ENCODE peak calls at places on chromosomes 3 and 15, in five cellular contexts. One of them, this sample, is unnamed.
A peak's percentile ranks its signal among the peaks of the same experiment; 100 is the strongest.

GRCh38 chr3:169790687-169791429 is 17.7 kb downstream of the MYNN start:
- DNase-seq in stimulated activated CD4-positive, alpha-beta T cell treated with anti-CD3 and anti-CD28 coated beads, TNF-alpha, amount 100 ng/mL, for 1 hour: no peak
- DNase-seq in stimulated activated naive CD8-positive, alpha-beta T cell treated with anti-CD3 and anti-CD28 coated beads, Interleukin-15, Interleukin-2, amounts not matched to agents 100 U/mL and 50 U/mL, for 24 hours: no peak
- DNase-seq in Daoy: peak; percentile 3
- DNase-seq in activated naive CD4-positive, alpha-beta T cell: no peak
- DNase-seq in this sample: no peak

GRCh38 chr3:136678981-136679380 is 73.2 kb downstream of the STAG1 start:
- DNase-seq in stimulated activated naive CD8-positive, alpha-beta T cell treated with anti-CD3 and anti-CD28 coated beads, Interleukin-15, Interleukin-2, amounts not matched to agents 100 U/mL and 50 U/mL, for 24 hours: no peak
- DNase-seq in Daoy: no peak
- DNase-seq in stimulated activated CD4-positive, alpha-beta T cell treated with anti-CD3 and anti-CD28 coated beads, TNF-alpha, amount 100 ng/mL, for 1 hour: no peak
- DNase-seq in activated naive CD4-positive, alpha-beta T cell: no peak
- DNase-seq in this sample: peak; percentile 52

GRCh38 chr15:58865420-58865880 is 68.0 kb downstream of the SLTM start:
- DNase-seq in stimulated activated naive CD8-positive, alpha-beta T cell treated with anti-CD3 and anti-CD28 coated beads, Interleukin-15, Interleukin-2, amounts not matched to agents 100 U/mL and 50 U/mL, for 24 hours: no peak
- DNase-seq in stimulated activated CD4-positive, alpha-beta T cell treated with anti-CD3 and anti-CD28 coated beads, TNF-alpha, amount 100 ng/mL, for 1 hour: no peak
- DNase-seq in Daoy: no peak
- DNase-seq in activated naive CD4-positive, alpha-beta T cell: no peak
- DNase-seq in this sample: no peak

GRCh38 chr3:51675201-51675611 is 4.2 kb downstream of the TEX264 start:
- DNase-seq in activated naive CD4-positive, alpha-beta T cell: no peak
- DNase-seq in stimulated activated CD4-positive, alpha-beta T cell treated with anti-CD3 and anti-CD28 coated beads, TNF-alpha, amount 100 ng/mL, for 1 hour: no peak
- DNase-seq in stimulated activated naive CD8-positive, alpha-beta T cell treated with anti-CD3 and anti-CD28 coated beads, Interleukin-15, Interleukin-2, amounts not matched to agents 100 U/mL and 50 U/mL, for 24 hours: peak; percentile 34
- DNase-seq in Daoy: peak; percentile 28
- DNase-seq in this sample: peak; percentile 66

GRCh38 chr3:195113074-195113473 is 157.9 kb downstream of the XXYLT1 start:
- DNase-seq in Daoy: no peak
- DNase-seq in stimulated activated CD4-positive, alpha-beta T cell treated with anti-CD3 and anti-CD28 coated beads, TNF-alpha, amount 100 ng/mL, for 1 hour: no peak
- DNase-seq in stimulated activated naive CD8-positive, alpha-beta T cell treated with anti-CD3 and anti-CD28 coated beads, Interleukin-15, Interleukin-2, amounts not matched to agents 100 U/mL and 50 U/mL, for 24 hours: no peak
- DNase-seq in activated naive CD4-positive, alpha-beta T cell: no peak
- DNase-seq in this sample: no peak

GRCh38 chr3:77906102-77906709 is 866.3 kb downstream of the ROBO2 start:
- DNase-seq in stimulated activated CD4-positive, alpha-beta T cell treated with anti-CD3 and anti-CD28 coated beads, TNF-alpha, amount 100 ng/mL, for 1 hour: no peak
- DNase-seq in stimulated activated naive CD8-positive, alpha-beta T cell treated with anti-CD3 and anti-CD28 coated beads, Interleukin-15, Interleukin-2, amounts not matched to agents 100 U/mL and 50 U/mL, for 24 hours: no peak
- DNase-seq in Daoy: no peak
- DNase-seq in activated naive CD4-positive, alpha-beta T cell: no peak
- DNase-seq in this sample: no peak

GRCh38 chr3:100041328-100041749 is 73.0 kb downstream of the FILIP1L start:
- DNase-seq in stimulated activated CD4-positive, alpha-beta T cell treated with anti-CD3 and anti-CD28 coated beads, TNF-alpha, amount 100 ng/mL, for 1 hour: no peak
- DNase-seq in stimulated activated naive CD8-positive, alpha-beta T cell treated with anti-CD3 and anti-CD28 coated beads, Interleukin-15, Interleukin-2, amounts not matched to agents 100 U/mL and 50 U/mL, for 24 hours: no peak
- DNase-seq in activated naive CD4-positive, alpha-beta T cell: no peak
- DNase-seq in Daoy: peak; percentile 74
- DNase-seq in this sample: peak; percentile 88

GRCh38 chr15:37040072-37040742 is 60.1 kb downstream of the MEIS2 start:
- DNase-seq in activated naive CD4-positive, alpha-beta T cell: no peak
- DNase-seq in stimulated activated CD4-positive, alpha-beta T cell treated with anti-CD3 and anti-CD28 coated beads, TNF-alpha, amount 100 ng/mL, for 1 hour: no peak
- DNase-seq in Daoy: no peak
- DNase-seq in stimulated activated naive CD8-positive, alpha-beta T cell treated with anti-CD3 and anti-CD28 coated beads, Interleukin-15, Interleukin-2, amounts not matched to agents 100 U/mL and 50 U/mL, for 24 hours: no peak
- DNase-seq in this sample: no peak

GRCh38 chr3:23601020-23601822 is 204.5 kb upstream of the UBE2E1 start:
- DNase-seq in Daoy: peak; percentile 13
- DNase-seq in stimulated activated CD4-positive, alpha-beta T cell treated with anti-CD3 and anti-CD28 coated beads, TNF-alpha, amount 100 ng/mL, for 1 hour: no peak
- DNase-seq in stimulated activated naive CD8-positive, alpha-beta T cell treated with anti-CD3 and anti-CD28 coated beads, Interleukin-15, Interleukin-2, amounts not matched to agents 100 U/mL and 50 U/mL, for 24 hours: no peak
- DNase-seq in activated naive CD4-positive, alpha-beta T cell: no peak
- DNase-seq in this sample: peak; percentile 43

GRCh38 chr15:49864251-49864650 is 243.4 kb downstream of the DTWD1 start:
- DNase-seq in stimulated activated CD4-positive, alpha-beta T cell treated with anti-CD3 and anti-CD28 coated beads, TNF-alpha, amount 100 ng/mL, for 1 hour: no peak
- DNase-seq in activated naive CD4-positive, alpha-beta T cell: no peak
- DNase-seq in stimulated activated naive CD8-positive, alpha-beta T cell treated with anti-CD3 and anti-CD28 coated beads, Interleukin-15, Interleukin-2, amounts not matched to agents 100 U/mL and 50 U/mL, for 24 hours: no peak
- DNase-seq in Daoy: no peak
- DNase-seq in this sample: no peak

GRCh38 chr15:38260077-38260476 is 7.4 kb downstream of the SPRED1 start:
- DNase-seq in stimulated activated naive CD8-positive, alpha-beta T cell treated with anti-CD3 and anti-CD28 coated beads, Interleukin-15, Interleukin-2, amounts not matched to agents 100 U/mL and 50 U/mL, for 24 hours: no peak
- DNase-seq in Daoy: no peak
- DNase-seq in activated naive CD4-positive, alpha-beta T cell: no peak
- DNase-seq in stimulated activated CD4-positive, alpha-beta T cell treated with anti-CD3 and anti-CD28 coated beads, TNF-alpha, amount 100 ng/mL, for 1 hour: no peak
- DNase-seq in this sample: no peak

GRCh38 chr15:32721594-32721993 is 3.8 kb downstream of the GREM1 start:
- DNase-seq in stimulated activated CD4-positive, alpha-beta T cell treated with anti-CD3 and anti-CD28 coated beads, TNF-alpha, amount 100 ng/mL, for 1 hour: no peak
- DNase-seq in stimulated activated naive CD8-positive, alpha-beta T cell treated with anti-CD3 and anti-CD28 coated beads, Interleukin-15, Interleukin-2, amounts not matched to agents 100 U/mL and 50 U/mL, for 24 hours: no peak
- DNase-seq in Daoy: no peak
- DNase-seq in activated naive CD4-positive, alpha-beta T cell: no peak
- DNase-seq in this sample: no peak

GRCh38 chr3:141331370-141332318 is 36.7 kb upstream of the ZBTB38 start:
- DNase-seq in activated naive CD4-positive, alpha-beta T cell: no peak
- DNase-seq in Daoy: peak; percentile 98
- DNase-seq in stimulated activated CD4-positive, alpha-beta T cell treated with anti-CD3 and anti-CD28 coated beads, TNF-alpha, amount 100 ng/mL, for 1 hour: no peak
- DNase-seq in stimulated activated naive CD8-positive, alpha-beta T cell treated with anti-CD3 and anti-CD28 coated beads, Interleukin-15, Interleukin-2, amounts not matched to agents 100 U/mL and 50 U/mL, for 24 hours: no peak
- DNase-seq in this sample: peak; percentile 87

GRCh38 chr15:36053746-36054145 is 507.8 kb upstream of the DPH6 start:
- DNase-seq in stimulated activated CD4-positive, alpha-beta T cell treated with anti-CD3 and anti-CD28 coated beads, TNF-alpha, amount 100 ng/mL, for 1 hour: no peak
- DNase-seq in Daoy: no peak
- DNase-seq in stimulated activated naive CD8-positive, alpha-beta T cell treated with anti-CD3 and anti-CD28 coated beads, Interleukin-15, Interleukin-2, amounts not matched to agents 100 U/mL and 50 U/mL, for 24 hours: no peak
- DNase-seq in activated naive CD4-positive, alpha-beta T cell: no peak
- DNase-seq in this sample: no peak

GRCh38 chr3:55511895-55512585 is 24.9 kb upstream of the WNT5A start:
- DNase-seq in stimulated activated naive CD8-positive, alpha-beta T cell treated with anti-CD3 and anti-CD28 coated beads, Interleukin-15, Interleukin-2, amounts not matched to agents 100 U/mL and 50 U/mL, for 24 hours: no peak
- DNase-seq in stimulated activated CD4-positive, alpha-beta T cell treated with anti-CD3 and anti-CD28 coated beads, TNF-alpha, amount 100 ng/mL, for 1 hour: no peak
- DNase-seq in Daoy: no peak
- DNase-seq in activated naive CD4-positive, alpha-beta T cell: no peak
- DNase-seq in this sample: peak; percentile 86

GRCh38 chr3:197327701-197328100 is 29.3 kb upstream of the DLG1 start:
- DNase-seq in stimulated activated naive CD8-positive, alpha-beta T cell treated with anti-CD3 and anti-CD28 coated beads, Interleukin-15, Interleukin-2, amounts not matched to agents 100 U/mL and 50 U/mL, for 24 hours: no peak
- DNase-seq in stimulated activated CD4-positive, alpha-beta T cell treated with anti-CD3 and anti-CD28 coated beads, TNF-alpha, amount 100 ng/mL, for 1 hour: no peak
- DNase-seq in Daoy: no peak
- DNase-seq in activated naive CD4-positive, alpha-beta T cell: no peak
- DNase-seq in this sample: no peak

GRCh38 chr3:197547618-197548017 is 8.2 kb downstream of the BDH1 start:
- DNase-seq in stimulated activated CD4-positive, alpha-beta T cell treated with anti-CD3 and anti-CD28 coated beads, TNF-alpha, amount 100 ng/mL, for 1 hour: no peak
- DNase-seq in Daoy: no peak
- DNase-seq in stimulated activated naive CD8-positive, alpha-beta T cell treated with anti-CD3 and anti-CD28 coated beads, Interleukin-15, Interleukin-2, amounts not matched to agents 100 U/mL and 50 U/mL, for 24 hours: no peak
- DNase-seq in activated naive CD4-positive, alpha-beta T cell: no peak
- DNase-seq in this sample: no peak

GRCh38 chr3:69084326-69084667 is 440 bp upstream of the ARL6IP5 start:
- DNase-seq in Daoy: peak; percentile 71
- DNase-seq in activated naive CD4-positive, alpha-beta T cell: no peak
- DNase-seq in stimulated activated CD4-positive, alpha-beta T cell treated with anti-CD3 and anti-CD28 coated beads, TNF-alpha, amount 100 ng/mL, for 1 hour: no peak
- DNase-seq in stimulated activated naive CD8-positive, alpha-beta T cell treated with anti-CD3 and anti-CD28 coated beads, Interleukin-15, Interleukin-2, amounts not matched to agents 100 U/mL and 50 U/mL, for 24 hours: no peak
- DNase-seq in this sample: peak; percentile 87

GRCh38 chr3:74844428-74844827 is 230.0 kb upstream of the CNTN3 start:
- DNase-seq in stimulated activated naive CD8-positive, alpha-beta T cell treated with anti-CD3 and anti-CD28 coated beads, Interleukin-15, Interleukin-2, amounts not matched to agents 100 U/mL and 50 U/mL, for 24 hours: no peak
- DNase-seq in stimulated activated CD4-positive, alpha-beta T cell treated with anti-CD3 and anti-CD28 coated beads, TNF-alpha, amount 100 ng/mL, for 1 hour: no peak
- DNase-seq in Daoy: no peak
- DNase-seq in activated naive CD4-positive, alpha-beta T cell: no peak
- DNase-seq in this sample: no peak

GRCh38 chr3:17678116-17678741 is 64.2 kb downstream of the TBC1D5 start:
- DNase-seq in Daoy: peak; percentile 12
- DNase-seq in stimulated activated naive CD8-positive, alpha-beta T cell treated with anti-CD3 and anti-CD28 coated beads, Interleukin-15, Interleukin-2, amounts not matched to agents 100 U/mL and 50 U/mL, for 24 hours: no peak
- DNase-seq in activated naive CD4-positive, alpha-beta T cell: no peak
- DNase-seq in stimulated activated CD4-positive, alpha-beta T cell treated with anti-CD3 and anti-CD28 coated beads, TNF-alpha, amount 100 ng/mL, for 1 hour: no peak
- DNase-seq in this sample: peak; percentile 21

GRCh38 chr3:9216736-9217135 is 32.7 kb downstream of the SRGAP3 start:
- DNase-seq in Daoy: no peak
- DNase-seq in activated naive CD4-positive, alpha-beta T cell: no peak
- DNase-seq in stimulated activated CD4-positive, alpha-beta T cell treated with anti-CD3 and anti-CD28 coated beads, TNF-alpha, amount 100 ng/mL, for 1 hour: no peak
- DNase-seq in stimulated activated naive CD8-positive, alpha-beta T cell treated with anti-CD3 and anti-CD28 coated beads, Interleukin-15, Interleukin-2, amounts not matched to agents 100 U/mL and 50 U/mL, for 24 hours: no peak
- DNase-seq in this sample: no peak

GRCh38 chr3:38086496-38086895 is 47.5 kb downstream of the DLEC1 start:
- DNase-seq in stimulated activated CD4-positive, alpha-beta T cell treated with anti-CD3 and anti-CD28 coated beads, TNF-alpha, amount 100 ng/mL, for 1 hour: no peak
- DNase-seq in activated naive CD4-positive, alpha-beta T cell: no peak
- DNase-seq in Daoy: no peak
- DNase-seq in stimulated activated naive CD8-positive, alpha-beta T cell treated with anti-CD3 and anti-CD28 coated beads, Interleukin-15, Interleukin-2, amounts not matched to agents 100 U/mL and 50 U/mL, for 24 hours: no peak
- DNase-seq in this sample: no peak

GRCh38 chr15:79977431-79977940 is 6.5 kb upstream of the BCL2A1 start:
- DNase-seq in activated naive CD4-positive, alpha-beta T cell: no peak
- DNase-seq in stimulated activated CD4-positive, alpha-beta T cell treated with anti-CD3 and anti-CD28 coated beads, TNF-alpha, amount 100 ng/mL, for 1 hour: no peak
- DNase-seq in stimulated activated naive CD8-positive, alpha-beta T cell treated with anti-CD3 and anti-CD28 coated beads, Interleukin-15, Interleukin-2, amounts not matched to agents 100 U/mL and 50 U/mL, for 24 hours: no peak
- DNase-seq in Daoy: no peak
- DNase-seq in this sample: no peak

GRCh38 chr15:88635343-88635742 is 3.5 kb upstream of the ISG20 start:
- DNase-seq in stimulated activated naive CD8-positive, alpha-beta T cell treated with anti-CD3 and anti-CD28 coated beads, Interleukin-15, Interleukin-2, amounts not matched to agents 100 U/mL and 50 U/mL, for 24 hours: no peak
- DNase-seq in Daoy: no peak
- DNase-seq in activated naive CD4-positive, alpha-beta T cell: no peak
- DNase-seq in stimulated activated CD4-positive, alpha-beta T cell treated with anti-CD3 and anti-CD28 coated beads, TNF-alpha, amount 100 ng/mL, for 1 hour: no peak
- DNase-seq in this sample: peak; percentile 31

GRCh38 chr3:10115326-10116137 is at the start of gene BRK1:
- DNase-seq in stimulated activated CD4-positive, alpha-beta T cell treated with anti-CD3 and anti-CD28 coated beads, TNF-alpha, amount 100 ng/mL, for 1 hour: peak; percentile 83
- DNase-seq in activated naive CD4-positive, alpha-beta T cell: peak; percentile 84
- DNase-seq in Daoy: peak; percentile 96
- DNase-seq in stimulated activated naive CD8-positive, alpha-beta T cell treated with anti-CD3 and anti-CD28 coated beads, Interleukin-15, Interleukin-2, amounts not matched to agents 100 U/mL and 50 U/mL, for 24 hours: peak; percentile 94
- DNase-seq in this sample: peak; percentile 99

GRCh38 chr3:117435481-117435880 is 725.9 kb downstream of the TUSC7 start:
- DNase-seq in stimulated activated naive CD8-positive, alpha-beta T cell treated with anti-CD3 and anti-CD28 coated beads, Interleukin-15, Interleukin-2, amounts not matched to agents 100 U/mL and 50 U/mL, for 24 hours: no peak
- DNase-seq in Daoy: no peak
- DNase-seq in stimulated activated CD4-positive, alpha-beta T cell treated with anti-CD3 and anti-CD28 coated beads, TNF-alpha, amount 100 ng/mL, for 1 hour: no peak
- DNase-seq in activated naive CD4-positive, alpha-beta T cell: no peak
- DNase-seq in this sample: no peak

GRCh38 chr3:114496874-114497273 is 203.0 kb downstream of the TIGIT start:
- DNase-seq in Daoy: peak; percentile 35
- DNase-seq in activated naive CD4-positive, alpha-beta T cell: no peak
- DNase-seq in stimulated activated CD4-positive, alpha-beta T cell treated with anti-CD3 and anti-CD28 coated beads, TNF-alpha, amount 100 ng/mL, for 1 hour: no peak
- DNase-seq in stimulated activated naive CD8-positive, alpha-beta T cell treated with anti-CD3 and anti-CD28 coated beads, Interleukin-15, Interleukin-2, amounts not matched to agents 100 U/mL and 50 U/mL, for 24 hours: no peak
- DNase-seq in this sample: peak; percentile 80

This sample was measured in adipocyte.